ENCODE peak calls at places on chromosomes 4 and X, in five cellular contexts. O is fibroblast of lung, J is HepG2, Y is hepatocyte, R is pancreas. A is an unnamed sample.

GRCh38 chr4:76896048-76896447 is 1.9 kb downstream of the SOWAHB start:
- DNase-seq in O (no peak), J (no peak), Y (no peak), R (peak; percentile 64), A (no peak)

GRCh38 chrX:102765794-102766193 is 45.3 kb downstream of the GPRASP3 start:
- DNase-seq in O (peak; percentile 64), J (no peak), Y (peak; percentile 10), R (no peak), A (no peak)

GRCh38 chr4:2303121-2303685 is 41.3 kb upstream of the MXD4 start:
- DNase-seq in O (no peak), J (no peak), Y (no peak), R (no peak), A (no peak)

GRCh38 chrX:9064694-9065093 is 30.8 kb upstream of the FAM9B start:
- DNase-seq in O (no peak), J (no peak), Y (no peak), R (no peak), A (no peak)

GRCh38 chrX:153642655-153643430 is 4.2 kb upstream of the DUSP9 start:
- DNase-seq in O (no peak), J (no peak), Y (no peak), R (peak; percentile 75), A (no peak)

GRCh38 chr4:38354872-38355271 is 309.1 kb upstream of the KLF3 start:
- DNase-seq in O (no peak), J (no peak), Y (no peak), R (no peak), A (no peak)

GRCh38 chr4:88706574-88706973 is 8.9 kb upstream of the NAP1L5 start:
- DNase-seq in O (peak; percentile 82), J (peak; percentile 53), Y (peak; percentile 58), R (no peak), A (no peak)

GRCh38 chr4:19400820-19401219 is 850.9 kb upstream of the SLIT2 start:
- DNase-seq in O (no peak), J (no peak), Y (no peak), R (no peak), A (no peak)

GRCh38 chr4:182391111-182391684 is 148.0 kb downstream of the TENM3 start:
- DNase-seq in O (no peak), J (no peak), Y (no peak), R (no peak), A (no peak)

GRCh38 chrX:42714981-42715688 is 62.8 kb downstream of the PPP1R2C start:
- DNase-seq in O (peak; percentile 14), J (peak; percentile 14), Y (peak; percentile 76), R (peak; percentile 86), A (peak; percentile 32)

GRCh38 chr4:153465583-153465921 is 608 bp upstream of the TMEM131L start:
- DNase-seq in O (peak; percentile 74), J (peak; percentile 37), Y (peak; percentile 60), R (peak; percentile 81), A (no peak)

GRCh38 chrX:155028192-155028591 is 1.5 kb downstream of the FUNDC2 start:
- DNase-seq in O (no peak), J (no peak), Y (no peak), R (no peak), A (no peak)

GRCh38 chrX:104315555-104315954 is 60.8 kb upstream of the ESX1 start:
- DNase-seq in O (peak; percentile 32), J (no peak), Y (no peak), R (no peak), A (no peak)

GRCh38 chr4:7466904-7467303 is 32.2 kb upstream of the PSAPL1 start:
- DNase-seq in O (no peak), J (no peak), Y (no peak), R (peak; percentile 41), A (no peak)

GRCh38 chr4:64682946-64683345 is 273.7 kb upstream of the TECRL start:
- DNase-seq in O (no peak), J (no peak), Y (no peak), R (no peak), A (no peak)

GRCh38 chr4:7766086-7766485 is 173.6 kb downstream of the AFAP1 start:
- DNase-seq in O (no peak), J (no peak), Y (no peak), R (no peak), A (no peak)

GRCh38 chrX:37684426-37684825 is 1.2 kb upstream of the XK start:
- DNase-seq in O (peak; percentile 13), J (no peak), Y (no peak), R (no peak), A (no peak)

GRCh38 chr4:560731-561211 is 15.3 kb downstream of the TMEM271 start:
- DNase-seq in O (no peak), J (no peak), Y (no peak), R (no peak), A (no peak)

GRCh38 chr4:2511645-2512131 is 24.8 kb upstream of the FAM193A start:
- DNase-seq in O (no peak), J (no peak), Y (no peak), R (no peak), A (no peak)

GRCh38 chrX:1754077-1754476 is 139.2 kb downstream of the ASMT start:
- DNase-seq in O (no peak), J (no peak), Y (no peak), R (no peak), A (no peak)

GRCh38 chr4:40200881-40201797 is 4.3 kb downstream of the RHOH start:
- DNase-seq in O (peak; percentile 90), J (no peak), Y (no peak), R (no peak), A (no peak)

GRCh38 chrX:40209951-40210617 is 112.3 kb upstream of the BCOR start:
- DNase-seq in O (no peak), J (peak; percentile 7), Y (no peak), R (no peak), A (no peak)

GRCh38 chr4:78464265-78464664 is 87.3 kb upstream of the ANXA3 start:
- DNase-seq in O (no peak), J (no peak), Y (no peak), R (no peak), A (no peak)

GRCh38 chr4:39976141-39976944 is 1.4 kb downstream of the PDS5A start:
- DNase-seq in O (peak; percentile 85), J (peak; percentile 74), Y (peak; percentile 91), R (peak; percentile 79), A (peak; percentile 45)

GRCh38 chr4:88409789-88410188 is 31.1 kb downstream of the HERC6 start:
- DNase-seq in O (no peak), J (no peak), Y (no peak), R (no peak), A (no peak)

GRCh38 chrX:14039344-14039743 is 9.7 kb upstream of the GEMIN8 start:
- DNase-seq in O (peak; percentile 45), J (peak; percentile 28), Y (peak; percentile 62), R (no peak), A (no peak)

GRCh38 chrX:72685810-72686465 is 28.2 kb downstream of the PHKA1 start:
- DNase-seq in O (peak; percentile 58), J (no peak), Y (no peak), R (no peak), A (no peak)

GRCh38 chr4:40865696-40866095 is 115.9 kb downstream of the NSUN7 start:
- DNase-seq in O (peak; percentile 11), J (no peak), Y (no peak), R (no peak), A (no peak)

GRCh38 chrX:22526339-22526738 is 253.6 kb downstream of the CBLL2 start:
- DNase-seq in O (peak; percentile 68), J (no peak), Y (no peak), R (no peak), A (peak; percentile 61)

GRCh38 chr4:7256989-7257810 is 64.9 kb downstream of the SORCS2 start:
- DNase-seq in O (no peak), J (no peak), Y (no peak), R (peak; percentile 92), A (no peak)

GRCh38 chrX:106631615-106632014 is 19.8 kb downstream of the RADX start:
- DNase-seq in O (no peak), J (no peak), Y (no peak), R (no peak), A (no peak)

DNA sequence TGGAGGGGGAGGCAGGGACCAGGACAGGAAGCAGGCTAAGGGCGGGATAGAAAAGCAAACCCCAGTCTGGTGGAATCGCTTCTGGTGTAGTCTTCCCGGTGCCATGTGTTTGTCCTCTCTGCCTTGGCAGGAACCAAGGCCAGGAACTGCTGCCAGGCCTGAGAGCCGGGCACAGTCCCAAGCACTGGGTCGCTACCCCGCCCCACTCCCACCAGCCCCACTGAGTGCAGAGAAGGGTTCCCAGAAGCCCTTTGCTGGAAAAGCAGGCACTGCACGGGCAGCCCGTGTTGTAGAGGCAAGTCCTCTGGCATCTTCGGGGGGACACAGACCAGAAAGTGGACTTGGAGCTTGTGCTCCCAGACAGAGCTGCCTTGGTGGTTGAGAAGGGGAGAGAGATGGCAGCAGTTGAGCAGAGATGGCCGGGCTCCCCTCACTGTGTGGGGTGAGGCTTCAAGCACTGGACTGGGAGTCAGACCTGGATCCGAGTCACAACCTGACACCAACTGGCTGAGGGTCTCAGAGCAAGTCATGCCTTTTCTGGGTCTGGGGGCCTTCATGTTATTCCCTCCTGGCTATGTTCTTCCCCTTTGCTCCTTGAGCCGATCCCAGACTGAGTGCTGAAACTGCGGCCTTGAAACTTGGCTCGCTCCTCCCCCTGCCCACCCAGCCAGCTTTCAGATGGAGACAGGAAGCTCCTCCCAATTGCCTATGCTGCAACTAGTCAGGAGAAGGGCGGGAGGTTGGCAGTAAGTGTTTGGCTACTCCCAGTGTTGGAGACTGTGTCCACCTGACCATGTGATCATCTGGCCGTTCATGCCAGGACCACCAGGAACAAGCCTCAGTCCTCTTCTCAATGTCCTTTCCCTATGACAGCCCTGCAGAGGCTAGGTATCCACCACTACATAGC is 59.7 kb upstream of the MTM1 start:
- DNase-seq in O (peak; percentile 51), J (no peak), Y (no peak), R (peak; percentile 89), A (no peak)
- H3K4me3 ChIP-seq in O (no peak overlapping the region), J (no peak overlapping the region), Y (no peak overlapping the region), R (no peak overlapping the region), A (no peak overlapping the region)

GRCh38 chr4:33625762-33626161 is 2618.6 kb downstream of the ARAP2 start:
- DNase-seq in O (peak; percentile 3), J (no peak), Y (peak; percentile 11), R (no peak), A (no peak)
- TF ChIP-seq CTCF in O (no peak), J (no peak), Y (no peak), R (no peak), A (peak; percentile 4)

DNA sequence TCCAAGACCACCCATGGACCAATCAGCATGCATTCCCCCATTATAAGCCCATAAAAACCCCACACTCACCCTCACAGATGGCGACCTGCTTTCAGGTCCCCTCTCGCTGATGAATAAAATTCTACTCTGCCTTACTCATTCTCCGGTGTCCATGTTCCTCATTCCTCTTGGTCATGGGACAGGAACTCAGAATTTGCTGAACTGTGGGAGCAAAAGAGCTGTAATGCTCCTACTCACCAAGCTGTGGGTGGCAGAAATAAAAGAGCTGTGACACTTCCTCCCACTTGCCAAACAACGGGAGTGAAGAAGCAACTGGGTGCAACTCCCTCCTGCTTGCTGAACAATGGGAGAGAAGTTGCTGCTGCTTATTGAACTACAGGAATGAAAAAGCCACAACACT is 168.5 kb upstream of the PCDH18 start:
- DNase-seq in O (no peak), J (no peak), Y (no peak), R (no peak), A (no peak)
- H3K4me3 ChIP-seq in O (no peak overlapping the region), J (no peak overlapping the region), Y (no peak overlapping the region), R (no peak overlapping the region), A (no peak overlapping the region)

DNA sequence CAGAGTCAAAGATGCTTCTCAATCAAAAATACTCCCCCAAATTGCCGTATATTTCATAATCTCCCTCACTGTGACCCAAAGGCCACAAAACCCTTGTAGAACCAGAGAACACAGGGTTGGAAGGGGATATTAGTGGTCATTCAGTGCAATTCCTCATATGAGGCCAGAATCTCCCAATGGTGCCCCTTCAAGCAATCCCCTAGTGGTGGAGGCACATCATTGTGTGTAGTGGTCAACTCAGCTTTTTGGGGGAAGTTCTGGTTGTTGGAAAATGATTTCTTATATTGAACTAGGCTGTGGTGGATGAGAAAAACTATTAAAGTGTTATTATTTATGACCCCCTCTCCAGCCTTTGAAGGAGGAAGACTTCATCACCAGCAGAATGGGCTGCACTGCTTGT is 17.6 kb upstream of the BOD1L1 start:
- DNase-seq in O (no peak), J (no peak), Y (no peak), R (no peak), A (no peak)
- TF ChIP-seq CTCF in O (peak; percentile 11), J (no peak), Y (no peak), R (no peak), A (peak; percentile 3)